ENCODE peak calls at places on chromosomes 2 and 18, in seven cellular contexts. H is cardiac muscle cell, I is SK-N-SH, D is spleen, T is uterus, M is body of pancreas, P is fibroblast of lung. C is an unnamed sample.

GRCh38 chr2:174025271-174026121 is 60.3 kb upstream of the SP3 start:
- DNase-seq in H (peak; percentile 98), I (peak; percentile 76), D (no peak), T (peak; percentile 85), M (peak; percentile 80), P (peak; percentile 72), C (no peak)

GRCh38 chr2:88006912-88007439 is 9.4 kb downstream of the RNU2-63P start:
- DNase-seq in H (no peak), I (no peak), D (no peak), T (no peak), M (no peak), P (no peak), C (no peak)

GRCh38 chr2:236568068-236568921 is 1.3 kb upstream of the ACKR3 start:
- DNase-seq in H (peak; percentile 30), I (peak; percentile 38), D (peak; percentile 90), T (peak; percentile 49), M (peak; percentile 65), P (no peak), C (peak; percentile 63)

GRCh38 chr18:53153281-53153680 is 813.3 kb downstream of the DCC start:
- DNase-seq in H (peak; percentile 0), I (no peak), D (no peak), T (no peak), M (no peak), P (no peak), C (peak; percentile 3)

GRCh38 chr2:31962757-31963361 is 47.9 kb downstream of the MEMO1 start:
- DNase-seq in H (no peak), I (no peak), D (no peak), T (no peak), M (peak; percentile 10), P (no peak), C (no peak)

GRCh38 chr2:13596233-13596632 is 879.5 kb downstream of the TRIB2 start:
- DNase-seq in H (no peak), I (no peak), D (no peak), T (no peak), M (no peak), P (no peak), C (no peak)

GRCh38 chr18:69265661-69266060 is 135.0 kb upstream of the DOK6 start:
- DNase-seq in H (peak; percentile 68), I (no peak), D (no peak), T (no peak), M (no peak), P (no peak), C (no peak)

GRCh38 chr2:124973396-124973795 is 948.3 kb downstream of the CNTNAP5 start:
- DNase-seq in H (no peak), I (no peak), D (no peak), T (no peak), M (no peak), P (peak; percentile 83), C (peak; percentile 77)

GRCh38 chr2:103386872-103387271 is 625.0 kb downstream of the TMEM182 start:
- DNase-seq in H (no peak), I (no peak), D (no peak), T (no peak), M (no peak), P (no peak), C (no peak)

GRCh38 chr2:157302492-157303099 is 23.0 kb downstream of the ERMN start:
- DNase-seq in H (peak; percentile 64), I (peak; percentile 37), D (no peak), T (no peak), M (peak; percentile 37), P (peak; percentile 33), C (no peak)

GRCh38 chr2:59789523-59789922 is 763.9 kb downstream of the BCL11A start:
- DNase-seq in H (no peak), I (no peak), D (no peak), T (no peak), M (peak; percentile 5), P (no peak), C (no peak)

GRCh38 chr2:208025814-208026184 is 472 bp upstream of the PLEKHM3 start:
- DNase-seq in H (no peak), I (peak; percentile 33), D (peak; percentile 78), T (no peak), M (no peak), P (no peak), C (no peak)

GRCh38 chr2:233384811-233385488 is 30.7 kb downstream of the DGKD start:
- DNase-seq in H (no peak), I (no peak), D (no peak), T (no peak), M (no peak), P (no peak), C (no peak)

GRCh38 chr2:133768261-133769021 is 200.2 kb upstream of the NCKAP5 start:
- DNase-seq in H (no peak), I (no peak), D (no peak), T (no peak), M (peak; percentile 24), P (peak; percentile 39), C (no peak)

GRCh38 chr2:96260404-96261260 is 5.2 kb downstream of the TMEM127 start:
- DNase-seq in H (peak; percentile 83), I (peak; percentile 81), D (no peak), T (no peak), M (peak; percentile 95), P (peak; percentile 87), C (peak; percentile 58)

GRCh38 chr2:145022021-145022670 is 502.2 kb upstream of the ZEB2 start:
- DNase-seq in H (peak; percentile 46), I (no peak), D (no peak), T (no peak), M (no peak), P (peak; percentile 74), C (no peak)

GRCh38 chr18:808086-808485 is 4.0 kb downstream of the YES1 start:
- DNase-seq in H (peak; percentile 45), I (no peak), D (no peak), T (no peak), M (no peak), P (peak; percentile 47), C (no peak)

GRCh38 chr2:158781562-158781961 is 13.6 kb upstream of the DAPL1 start:
- DNase-seq in H (peak; percentile 81), I (no peak), D (no peak), T (no peak), M (no peak), P (peak; percentile 87), C (peak; percentile 62)

GRCh38 chr2:172376505-172377125 is 50.8 kb upstream of the ITGA6 start:
- DNase-seq in H (no peak), I (no peak), D (no peak), T (no peak), M (peak; percentile 71), P (no peak), C (no peak)

GRCh38 chr2:31246184-31246852 is 12.4 kb downstream of the EHD3 start:
- DNase-seq in H (no peak), I (no peak), D (no peak), T (no peak), M (no peak), P (peak; percentile 38), C (no peak)

GRCh38 chr2:219451626-219452360 is 17.1 kb downstream of the SPEG start:
- DNase-seq in H (peak; percentile 36), I (no peak), D (no peak), T (peak; percentile 77), M (no peak), P (peak; percentile 69), C (no peak)

GRCh38 chr2:219452361-219453317 is 18.0 kb downstream of the SPEG start:
- DNase-seq in H (peak; percentile 96), I (peak; percentile 63), D (no peak), T (peak; percentile 92), M (no peak), P (peak; percentile 99), C (no peak)

GRCh38 chr2:219454217-219454616 is 19.6 kb downstream of the SPEG start:
- DNase-seq in H (no peak), I (no peak), D (no peak), T (no peak), M (no peak), P (peak; percentile 88), C (no peak)

GRCh38 chr2:219455635-219456034 is 21.0 kb downstream of the SPEG start:
- DNase-seq in H (no peak), I (no peak), D (no peak), T (no peak), M (no peak), P (no peak), C (no peak)

GRCh38 chr2:219453691-219454131 is 19.1 kb downstream of the SPEG start:
- DNase-seq in H (peak; percentile 95), I (peak; percentile 96), D (no peak), T (peak; percentile 91), M (no peak), P (peak; percentile 98), C (no peak)
- TF ChIP-seq CTCF in H (no peak), I (no peak), D (no peak), T (peak; percentile 20), M (no peak), P (no peak), C (no peak)

GRCh38 chr2:218878486-218878885 is 2.2 kb upstream of the WNT10A start:
- DNase-seq in H (no peak), I (no peak), D (peak; percentile 37), T (no peak), M (no peak), P (no peak), C (no peak)

GRCh38 chr2:218877331-218877730 is 3.3 kb upstream of the WNT10A start:
- DNase-seq in H (no peak), I (peak; percentile 67), D (peak; percentile 69), T (no peak), M (no peak), P (no peak), C (no peak)

GRCh38 chr2:218877891-218878290 is 2.8 kb upstream of the WNT10A start:
- DNase-seq in H (no peak), I (no peak), D (peak; percentile 72), T (no peak), M (no peak), P (no peak), C (no peak)

GRCh38 chr2:218875692-218876246 is 4.9 kb upstream of the WNT10A start:
- DNase-seq in H (no peak), I (no peak), D (no peak), T (no peak), M (no peak), P (no peak), C (no peak)

GRCh38 chr2:218876562-218877219 is 4.0 kb upstream of the WNT10A start:
- DNase-seq in H (peak; percentile 79), I (peak; percentile 88), D (peak; percentile 85), T (peak; percentile 58), M (peak; percentile 76), P (peak; percentile 37), C (peak; percentile 87)
- H3K4me1 ChIP-seq in H (peaks cover 4% of the 10 kb centered on the region), I (peaks cover 54% of the 10 kb centered on the region), D (peaks cover 18% of the 10 kb centered on the region), T (no peaks in the 10 kb centered on the region), M (peaks cover 27% of the 10 kb centered on the region), P (no peaks in the 10 kb centered on the region), C (peaks cover 17% of the 10 kb centered on the region)

GRCh38 chr2:123015186-123015585 is 1009.9 kb upstream of the CNTNAP5 start:
- DNase-seq in H (no peak), I (no peak), D (no peak), T (no peak), M (no peak), P (no peak), C (no peak)
- TF ChIP-seq CTCF in H (no peak), I (no peak), D (no peak), T (no peak), M (no peak), P (no peak), C (no peak)

GRCh38 chr2:190481339-190481738 is 53.2 kb downstream of the NEMP2 start:
- DNase-seq in H (no peak), I (no peak), D (no peak), T (no peak), M (no peak), P (no peak), C (no peak)
- H3K4me1 ChIP-seq in H (no peaks in the 10 kb centered on the region), I (peaks cover 5% of the 10 kb centered on the region), D (peaks cover 3% of the 10 kb centered on the region), T (no peaks in the 10 kb centered on the region), M (peaks cover 11% of the 10 kb centered on the region), P (no peaks in the 10 kb centered on the region), C (peaks cover 19% of the 10 kb centered on the region)